ENCODE peak calls at places on chromosomes 4 and X, in seven cellular contexts. G, O, F, V, Q, U and L are unnamed samples.

GRCh38 chr4:70559216-70559830 is 32.7 kb upstream of the AMBN start:
- DNase-seq in G (no peak), O (peak), F (peak), V (no peak), Q (no peak), U (peak), L (no peak)

GRCh38 chr4:169659736-169660670 is 39.6 kb downstream of the CLCN3 start:
- DNase-seq in G (peak), O (peak), F (peak), V (peak), Q (peak), U (peak), L (peak)

GRCh38 chrX:44306336-44306735 is 37.1 kb downstream of the EFHC2 start:
- DNase-seq in G (no peak), O (peak), F (peak), V (no peak), Q (no peak), U (no peak), L (no peak)

GRCh38 chrX:69163936-69164741 is 1.1 kb downstream of the PJA1 start:
- DNase-seq in G (peak), O (peak), F (peak), V (peak), Q (no peak), U (peak), L (no peak)

GRCh38 chr4:22129454-22130075 is 181.0 kb upstream of the KCNIP4 start:
- DNase-seq in G (no peak), O (peak), F (peak), V (no peak), Q (no peak), U (no peak), L (no peak)

GRCh38 chrX:111095974-111096870 is at the start of gene PAK3:
- DNase-seq in G (no peak), O (peak), F (peak), V (no peak), Q (no peak), U (peak), L (peak)

GRCh38 chr4:81466841-81467671 is 4.7 kb downstream of the RASGEF1B start:
- DNase-seq in G (peak), O (peak), F (peak), V (peak), Q (no peak), U (peak), L (no peak)

GRCh38 chr4:55170462-55170861 is 45.1 kb upstream of the KDR start:
- DNase-seq in G (no peak), O (no peak), F (no peak), V (no peak), Q (no peak), U (no peak), L (no peak)

GRCh38 chrX:8140986-8141385 is 30.1 kb downstream of the VCX2 start:
- DNase-seq in G (no peak), O (no peak), F (no peak), V (no peak), Q (no peak), U (no peak), L (no peak)

GRCh38 chrX:153238361-153238760 is 59.3 kb downstream of the MAGEA1 start:
- DNase-seq in G (no peak), O (no peak), F (no peak), V (no peak), Q (no peak), U (no peak), L (no peak)

GRCh38 chr4:186486172-186486571 is 69.2 kb downstream of the MTNR1A start:
- DNase-seq in G (no peak), O (peak), F (no peak), V (no peak), Q (no peak), U (no peak), L (no peak)

GRCh38 chrX:129823523-129823922 is 20.2 kb downstream of the ZDHHC9 start:
- DNase-seq in G (no peak), O (no peak), F (no peak), V (no peak), Q (no peak), U (no peak), L (no peak)

GRCh38 chrX:2642146-2642545 is 48.9 kb upstream of the CD99 start:
- DNase-seq in G (no peak), O (no peak), F (no peak), V (no peak), Q (no peak), U (no peak), L (no peak)

GRCh38 chr4:185778307-185778706 is 33.7 kb downstream of the SORBS2 start:
- DNase-seq in G (no peak), O (no peak), F (no peak), V (no peak), Q (no peak), U (peak), L (no peak)

GRCh38 chrX:1316527-1316926 is 20.1 kb upstream of the IL3RA start:
- DNase-seq in G (peak), O (no peak), F (no peak), V (no peak), Q (peak), U (no peak), L (no peak)

GRCh38 chr4:138216272-138216867 is 25.8 kb downstream of the SLC7A11 start:
- DNase-seq in G (no peak), O (no peak), F (no peak), V (no peak), Q (no peak), U (no peak), L (no peak)

GRCh38 chr4:158630893-158631292 is 40.8 kb downstream of the C4orf46 start:
- DNase-seq in G (no peak), O (peak), F (no peak), V (no peak), Q (no peak), U (no peak), L (no peak)

GRCh38 chrX:85379174-85379907 is at the start of gene POF1B:
- DNase-seq in G (no peak), O (no peak), F (peak), V (no peak), Q (no peak), U (no peak), L (no peak)

GRCh38 chr4:187687701-187688100 is 307.9 kb upstream of the ZFP42 start:
- DNase-seq in G (no peak), O (peak), F (no peak), V (no peak), Q (no peak), U (no peak), L (no peak)

GRCh38 chr4:110396963-110397362 is 79.0 kb upstream of the ENPEP start:
- DNase-seq in G (no peak), O (no peak), F (no peak), V (no peak), Q (no peak), U (no peak), L (no peak)

GRCh38 chrX:15167826-15168225 is 102.1 kb downstream of the ASB9 start:
- DNase-seq in G (no peak), O (no peak), F (no peak), V (no peak), Q (no peak), U (no peak), L (no peak)

GRCh38 chr4:96149911-96150310 is 310.0 kb downstream of the PDHA2 start:
- DNase-seq in G (no peak), O (peak), F (no peak), V (no peak), Q (no peak), U (no peak), L (no peak)

GRCh38 chrX:11423362-11423818 is 130.2 kb downstream of the AMELX start:
- DNase-seq in G (no peak), O (peak), F (no peak), V (no peak), Q (no peak), U (no peak), L (no peak)